ENCODE peak calls at places on chromosome 2, in nine cellular contexts. One of them, this sample, is unnamed.

GRCh38 chr2:115165529-115166109 is 723.2 kb downstream of the DPP10 start:
- DNase-seq in ELR: peak
- DNase-seq in NCI-H1048: no peak
- DNase-seq in GM18507: no peak
- DNase-seq in HCT116: no peak
- DNase-seq in NCI-H1092 treated with DMSO at 0.1 percent for 48 hours: peak
- DNase-seq in erythroblast: peak
- DNase-seq in NCI-H1105 treated with DMSO at 0.1 percent for 48 hours: peak
- DNase-seq in iPS-NIHi11: peak
- DNase-seq in this sample: peak

GRCh38 chr2:8229546-8229986 is 452.3 kb upstream of the ID2 start:
- DNase-seq in erythroblast: peak
- DNase-seq in HCT116: peak
- DNase-seq in NCI-H1092 treated with DMSO at 0.1 percent for 48 hours: no peak
- DNase-seq in iPS-NIHi11: peak
- DNase-seq in GM18507: no peak
- DNase-seq in NCI-H1048: no peak
- DNase-seq in ELR: peak
- DNase-seq in NCI-H1105 treated with DMSO at 0.1 percent for 48 hours: peak
- DNase-seq in this sample: no peak

GRCh38 chr2:120489023-120489422 is 143.1 kb downstream of the INHBB start:
- DNase-seq in NCI-H1048: no peak
- DNase-seq in HCT116: no peak
- DNase-seq in GM18507: no peak
- DNase-seq in NCI-H1105 treated with DMSO at 0.1 percent for 48 hours: no peak
- DNase-seq in NCI-H1092 treated with DMSO at 0.1 percent for 48 hours: no peak
- DNase-seq in ELR: no peak
- DNase-seq in erythroblast: no peak
- DNase-seq in iPS-NIHi11: peak
- DNase-seq in this sample: no peak

GRCh38 chr2:25341031-25341727 is 546 bp downstream of the DNMT3A start:
- DNase-seq in HCT116: no peak
- DNase-seq in NCI-H1092 treated with DMSO at 0.1 percent for 48 hours: no peak
- DNase-seq in NCI-H1105 treated with DMSO at 0.1 percent for 48 hours: no peak
- DNase-seq in iPS-NIHi11: peak
- DNase-seq in ELR: peak
- DNase-seq in erythroblast: peak
- DNase-seq in NCI-H1048: no peak
- DNase-seq in GM18507: no peak
- DNase-seq in this sample: no peak

GRCh38 chr2:187541086-187542085 is 12.8 kb downstream of the TFPI start:
- DNase-seq in erythroblast: no peak
- DNase-seq in NCI-H1092 treated with DMSO at 0.1 percent for 48 hours: no peak
- DNase-seq in NCI-H1048: no peak
- DNase-seq in iPS-NIHi11: no peak
- DNase-seq in HCT116: peak
- DNase-seq in GM18507: no peak
- DNase-seq in NCI-H1105 treated with DMSO at 0.1 percent for 48 hours: no peak
- DNase-seq in ELR: peak
- DNase-seq in this sample: no peak

GRCh38 chr2:100561191-100561590 is 1.6 kb upstream of the PDCL3 start:
- DNase-seq in NCI-H1092 treated with DMSO at 0.1 percent for 48 hours: no peak
- DNase-seq in erythroblast: no peak
- DNase-seq in iPS-NIHi11: no peak
- DNase-seq in ELR: peak
- DNase-seq in GM18507: no peak
- DNase-seq in HCT116: no peak
- DNase-seq in NCI-H1105 treated with DMSO at 0.1 percent for 48 hours: no peak
- DNase-seq in NCI-H1048: no peak
- DNase-seq in this sample: no peak

GRCh38 chr2:71938659-71939587 is 208.7 kb downstream of the CYP26B1 start:
- DNase-seq in NCI-H1048: no peak
- DNase-seq in NCI-H1092 treated with DMSO at 0.1 percent for 48 hours: no peak
- DNase-seq in GM18507: no peak
- DNase-seq in iPS-NIHi11: no peak
- DNase-seq in erythroblast: no peak
- DNase-seq in HCT116: no peak
- DNase-seq in ELR: no peak
- DNase-seq in NCI-H1105 treated with DMSO at 0.1 percent for 48 hours: no peak
- DNase-seq in this sample: no peak

GRCh38 chr2:168649105-168649504 is 153.3 kb upstream of the NOSTRIN start:
- DNase-seq in HCT116: no peak
- DNase-seq in NCI-H1105 treated with DMSO at 0.1 percent for 48 hours: no peak
- DNase-seq in ELR: no peak
- DNase-seq in GM18507: no peak
- DNase-seq in NCI-H1092 treated with DMSO at 0.1 percent for 48 hours: no peak
- DNase-seq in iPS-NIHi11: no peak
- DNase-seq in NCI-H1048: no peak
- DNase-seq in erythroblast: no peak
- DNase-seq in this sample: no peak

GRCh38 chr2:120817136-120817955 is 81.7 kb downstream of the GLI2 start:
- DNase-seq in erythroblast: no peak
- DNase-seq in NCI-H1092 treated with DMSO at 0.1 percent for 48 hours: no peak
- DNase-seq in NCI-H1048: no peak
- DNase-seq in ELR: no peak
- DNase-seq in iPS-NIHi11: no peak
- DNase-seq in HCT116: no peak
- DNase-seq in NCI-H1105 treated with DMSO at 0.1 percent for 48 hours: no peak
- DNase-seq in GM18507: no peak
- DNase-seq in this sample: no peak

GRCh38 chr2:120948662-120949011 is 213.0 kb downstream of the GLI2 start:
- DNase-seq in HCT116: no peak
- DNase-seq in NCI-H1048: no peak
- DNase-seq in iPS-NIHi11: no peak
- DNase-seq in ELR: no peak
- DNase-seq in NCI-H1092 treated with DMSO at 0.1 percent for 48 hours: no peak
- DNase-seq in NCI-H1105 treated with DMSO at 0.1 percent for 48 hours: no peak
- DNase-seq in erythroblast: no peak
- DNase-seq in GM18507: no peak
- DNase-seq in this sample: no peak

GRCh38 chr2:37418956-37419355 is 74.5 kb downstream of the QPCT start:
- DNase-seq in NCI-H1048: no peak
- DNase-seq in HCT116: no peak
- DNase-seq in NCI-H1105 treated with DMSO at 0.1 percent for 48 hours: no peak
- DNase-seq in erythroblast: no peak
- DNase-seq in NCI-H1092 treated with DMSO at 0.1 percent for 48 hours: no peak
- DNase-seq in GM18507: no peak
- DNase-seq in iPS-NIHi11: no peak
- DNase-seq in ELR: peak
- DNase-seq in this sample: no peak

GRCh38 chr2:157257312-157258252 is at the start of gene GALNT5:
- DNase-seq in ELR: peak
- DNase-seq in iPS-NIHi11: peak
- DNase-seq in erythroblast: peak
- DNase-seq in NCI-H1105 treated with DMSO at 0.1 percent for 48 hours: no peak
- DNase-seq in HCT116: no peak
- DNase-seq in GM18507: no peak
- DNase-seq in NCI-H1048: no peak
- DNase-seq in NCI-H1092 treated with DMSO at 0.1 percent for 48 hours: no peak
- DNase-seq in this sample: peak

GRCh38 chr2:105538840-105539239 is 140.0 kb upstream of the FHL2 start:
- DNase-seq in iPS-NIHi11: no peak
- DNase-seq in NCI-H1048: no peak
- DNase-seq in NCI-H1105 treated with DMSO at 0.1 percent for 48 hours: no peak
- DNase-seq in erythroblast: no peak
- DNase-seq in HCT116: no peak
- DNase-seq in GM18507: no peak
- DNase-seq in ELR: no peak
- DNase-seq in NCI-H1092 treated with DMSO at 0.1 percent for 48 hours: no peak
- DNase-seq in this sample: no peak

GRCh38 chr2:203533696-203534471 is 1.2 kb downstream of the RAPH1 start:
- DNase-seq in ELR: peak
- DNase-seq in iPS-NIHi11: no peak
- DNase-seq in NCI-H1105 treated with DMSO at 0.1 percent for 48 hours: no peak
- DNase-seq in NCI-H1048: no peak
- DNase-seq in HCT116: no peak
- DNase-seq in NCI-H1092 treated with DMSO at 0.1 percent for 48 hours: no peak
- DNase-seq in GM18507: no peak
- DNase-seq in erythroblast: no peak
- DNase-seq in this sample: no peak

GRCh38 chr2:136538489-136538888 is 226.9 kb upstream of the THSD7B start:
- DNase-seq in HCT116: no peak
- DNase-seq in NCI-H1105 treated with DMSO at 0.1 percent for 48 hours: no peak
- DNase-seq in NCI-H1048: no peak
- DNase-seq in GM18507: no peak
- DNase-seq in iPS-NIHi11: no peak
- DNase-seq in NCI-H1092 treated with DMSO at 0.1 percent for 48 hours: no peak
- DNase-seq in ELR: no peak
- DNase-seq in erythroblast: no peak
- DNase-seq in this sample: no peak

GRCh38 chr2:62596061-62596658 is 90.2 kb upstream of the TMEM17 start:
- DNase-seq in NCI-H1048: no peak
- DNase-seq in GM18507: no peak
- DNase-seq in erythroblast: no peak
- DNase-seq in ELR: peak
- DNase-seq in NCI-H1092 treated with DMSO at 0.1 percent for 48 hours: no peak
- DNase-seq in HCT116: no peak
- DNase-seq in iPS-NIHi11: no peak
- DNase-seq in NCI-H1105 treated with DMSO at 0.1 percent for 48 hours: no peak
- DNase-seq in this sample: no peak

GRCh38 chr2:205680903-205681302 is 1.4 kb upstream of the NRP2 start:
- DNase-seq in NCI-H1105 treated with DMSO at 0.1 percent for 48 hours: no peak
- DNase-seq in iPS-NIHi11: no peak
- DNase-seq in erythroblast: no peak
- DNase-seq in NCI-H1092 treated with DMSO at 0.1 percent for 48 hours: no peak
- DNase-seq in GM18507: no peak
- DNase-seq in ELR: no peak
- DNase-seq in HCT116: no peak
- DNase-seq in NCI-H1048: no peak
- DNase-seq in this sample: no peak

GRCh38 chr2:157261199-157261782 is 3.8 kb downstream of the GALNT5 start:
- DNase-seq in erythroblast: peak
- DNase-seq in GM18507: no peak
- DNase-seq in NCI-H1105 treated with DMSO at 0.1 percent for 48 hours: no peak
- DNase-seq in NCI-H1048: no peak
- DNase-seq in ELR: peak
- DNase-seq in HCT116: peak
- DNase-seq in NCI-H1092 treated with DMSO at 0.1 percent for 48 hours: no peak
- DNase-seq in iPS-NIHi11: no peak
- DNase-seq in this sample: peak

GRCh38 chr2:2826621-2827020 is 495.5 kb upstream of the MYT1L start:
- DNase-seq in NCI-H1105 treated with DMSO at 0.1 percent for 48 hours: no peak
- DNase-seq in iPS-NIHi11: no peak
- DNase-seq in HCT116: no peak
- DNase-seq in NCI-H1092 treated with DMSO at 0.1 percent for 48 hours: no peak
- DNase-seq in GM18507: no peak
- DNase-seq in erythroblast: no peak
- DNase-seq in ELR: no peak
- DNase-seq in NCI-H1048: no peak
- DNase-seq in this sample: peak

GRCh38 chr2:45331034-45331786 is 279.9 kb downstream of the SRBD1 start:
- DNase-seq in NCI-H1092 treated with DMSO at 0.1 percent for 48 hours: no peak
- DNase-seq in ELR: no peak
- DNase-seq in GM18507: no peak
- DNase-seq in NCI-H1105 treated with DMSO at 0.1 percent for 48 hours: no peak
- DNase-seq in HCT116: no peak
- DNase-seq in erythroblast: no peak
- DNase-seq in iPS-NIHi11: peak
- DNase-seq in NCI-H1048: no peak
- DNase-seq in this sample: no peak

GRCh38 chr2:39696838-39697237 is 31.1 kb downstream of the TMEM178A start:
- DNase-seq in erythroblast: no peak
- DNase-seq in iPS-NIHi11: no peak
- DNase-seq in NCI-H1048: peak
- DNase-seq in GM18507: no peak
- DNase-seq in NCI-H1092 treated with DMSO at 0.1 percent for 48 hours: peak
- DNase-seq in HCT116: no peak
- DNase-seq in NCI-H1105 treated with DMSO at 0.1 percent for 48 hours: peak
- DNase-seq in ELR: peak
- DNase-seq in this sample: no peak

GRCh38 chr2:18926633-18927524 is 337.5 kb upstream of the NT5C1B start:
- DNase-seq in NCI-H1048: no peak
- DNase-seq in HCT116: no peak
- DNase-seq in ELR: no peak
- DNase-seq in NCI-H1092 treated with DMSO at 0.1 percent for 48 hours: no peak
- DNase-seq in iPS-NIHi11: no peak
- DNase-seq in erythroblast: no peak
- DNase-seq in NCI-H1105 treated with DMSO at 0.1 percent for 48 hours: no peak
- DNase-seq in GM18507: no peak
- DNase-seq in this sample: no peak

GRCh38 chr2:21381421-21381820 is 257.7 kb downstream of the TDRD15 start:
- DNase-seq in iPS-NIHi11: no peak
- DNase-seq in NCI-H1048: no peak
- DNase-seq in NCI-H1105 treated with DMSO at 0.1 percent for 48 hours: peak
- DNase-seq in ELR: no peak
- DNase-seq in HCT116: no peak
- DNase-seq in GM18507: no peak
- DNase-seq in erythroblast: no peak
- DNase-seq in NCI-H1092 treated with DMSO at 0.1 percent for 48 hours: no peak
- DNase-seq in this sample: no peak

GRCh38 chr2:25700221-25700660 is 26.9 kb upstream of the DTNB start:
- DNase-seq in NCI-H1092 treated with DMSO at 0.1 percent for 48 hours: peak
- DNase-seq in NCI-H1105 treated with DMSO at 0.1 percent for 48 hours: peak
- DNase-seq in iPS-NIHi11: peak
- DNase-seq in HCT116: peak
- DNase-seq in GM18507: no peak
- DNase-seq in NCI-H1048: peak
- DNase-seq in erythroblast: peak
- DNase-seq in ELR: peak
- DNase-seq in this sample: no peak

GRCh38 chr2:176483901-176484568 is 214.8 kb downstream of the MTX2 start:
- DNase-seq in erythroblast: no peak
- DNase-seq in ELR: no peak
- DNase-seq in NCI-H1105 treated with DMSO at 0.1 percent for 48 hours: no peak
- DNase-seq in GM18507: no peak
- DNase-seq in iPS-NIHi11: no peak
- DNase-seq in NCI-H1048: no peak
- DNase-seq in HCT116: no peak
- DNase-seq in NCI-H1092 treated with DMSO at 0.1 percent for 48 hours: no peak
- DNase-seq in this sample: no peak

GRCh38 chr2:24011278-24012104 is 1.6 kb downstream of the MFSD2B start:
- DNase-seq in erythroblast: peak
- DNase-seq in NCI-H1048: no peak
- DNase-seq in HCT116: no peak
- DNase-seq in iPS-NIHi11: no peak
- DNase-seq in GM18507: no peak
- DNase-seq in NCI-H1092 treated with DMSO at 0.1 percent for 48 hours: no peak
- DNase-seq in NCI-H1105 treated with DMSO at 0.1 percent for 48 hours: no peak
- DNase-seq in ELR: no peak
- DNase-seq in this sample: no peak

GRCh38 chr2:25707927-25708326 is 34.5 kb upstream of the DTNB start:
- DNase-seq in erythroblast: no peak
- DNase-seq in NCI-H1048: no peak
- DNase-seq in iPS-NIHi11: no peak
- DNase-seq in ELR: no peak
- DNase-seq in NCI-H1105 treated with DMSO at 0.1 percent for 48 hours: no peak
- DNase-seq in GM18507: no peak
- DNase-seq in NCI-H1092 treated with DMSO at 0.1 percent for 48 hours: no peak
- DNase-seq in HCT116: no peak
- DNase-seq in this sample: no peak

GRCh38 chr2:234178309-234179030 is 128.0 kb downstream of the SPP2 start:
- DNase-seq in GM18507: no peak
- DNase-seq in iPS-NIHi11: peak
- DNase-seq in HCT116: no peak
- DNase-seq in NCI-H1105 treated with DMSO at 0.1 percent for 48 hours: no peak
- DNase-seq in erythroblast: no peak
- DNase-seq in NCI-H1048: no peak
- DNase-seq in NCI-H1092 treated with DMSO at 0.1 percent for 48 hours: no peak
- DNase-seq in ELR: peak
- DNase-seq in this sample: no peak

GRCh38 chr2:172995323-172996244 is 80.1 kb upstream of the MAP3K20 start:
- DNase-seq in erythroblast: no peak
- DNase-seq in NCI-H1092 treated with DMSO at 0.1 percent for 48 hours: no peak
- DNase-seq in iPS-NIHi11: peak
- DNase-seq in GM18507: no peak
- DNase-seq in ELR: peak
- DNase-seq in HCT116: no peak
- DNase-seq in NCI-H1048: no peak
- DNase-seq in NCI-H1105 treated with DMSO at 0.1 percent for 48 hours: no peak
- DNase-seq in this sample: no peak

GRCh38 chr2:231378028-231378722 is 17.3 kb upstream of the B3GNT7 start:
- DNase-seq in GM18507: no peak
- DNase-seq in NCI-H1105 treated with DMSO at 0.1 percent for 48 hours: no peak
- DNase-seq in erythroblast: no peak
- DNase-seq in iPS-NIHi11: no peak
- DNase-seq in HCT116: no peak
- DNase-seq in ELR: no peak
- DNase-seq in NCI-H1048: no peak
- DNase-seq in NCI-H1092 treated with DMSO at 0.1 percent for 48 hours: no peak
- DNase-seq in this sample: peak

GRCh38 chr2:75523313-75524275 is 37.1 kb downstream of the EVA1A start:
- DNase-seq in iPS-NIHi11: no peak
- DNase-seq in NCI-H1092 treated with DMSO at 0.1 percent for 48 hours: no peak
- DNase-seq in ELR: peak
- DNase-seq in GM18507: no peak
- DNase-seq in NCI-H1048: no peak
- DNase-seq in HCT116: peak
- DNase-seq in NCI-H1105 treated with DMSO at 0.1 percent for 48 hours: no peak
- DNase-seq in erythroblast: no peak
- DNase-seq in this sample: no peak

This sample was measured in colonic mucosa.